ENCODE peak calls at places on chromosomes 7 and 10, in eight cellular contexts. One of them, this sample, is unnamed.

GRCh38 chr10:61136151-61136550 is 192.2 kb upstream of the RHOBTB1 start:
- DNase-seq in GM13976: no peak
- DNase-seq in Peyer's patch: no peak
- DNase-seq in heart right ventricle: no peak
- DNase-seq in Calu3: peak; percentile 12
- DNase-seq in foreskin keratinocyte: peak; percentile 11
- DNase-seq in WERI-Rb-1: no peak
- DNase-seq in B cell: no peak
- DNase-seq in this sample: no peak

GRCh38 chr7:156585025-156585648 is 55.4 kb upstream of the RNF32 start:
- DNase-seq in WERI-Rb-1: no peak
- DNase-seq in heart right ventricle: no peak
- DNase-seq in B cell: no peak
- DNase-seq in Peyer's patch: no peak
- DNase-seq in foreskin keratinocyte: no peak
- DNase-seq in Calu3: no peak
- DNase-seq in GM13976: no peak
- DNase-seq in this sample: no peak

GRCh38 chr10:50501478-50501877 is 122.3 kb downstream of the SGMS1 start:
- DNase-seq in B cell: no peak
- DNase-seq in Calu3: no peak
- DNase-seq in GM13976: no peak
- DNase-seq in foreskin keratinocyte: peak; percentile 53
- DNase-seq in Peyer's patch: no peak
- DNase-seq in heart right ventricle: no peak
- DNase-seq in WERI-Rb-1: no peak
- DNase-seq in this sample: no peak

GRCh38 chr7:90530263-90530662 is 60.8 kb downstream of the PTTG1IP2 start:
- DNase-seq in GM13976: no peak
- DNase-seq in Calu3: no peak
- DNase-seq in foreskin keratinocyte: peak; percentile 82
- DNase-seq in heart right ventricle: no peak
- DNase-seq in B cell: no peak
- DNase-seq in WERI-Rb-1: no peak
- DNase-seq in Peyer's patch: no peak
- DNase-seq in this sample: no peak

GRCh38 chr7:41107938-41108448 is 594.9 kb downstream of the INHBA start:
- DNase-seq in Calu3: no peak
- DNase-seq in WERI-Rb-1: no peak
- DNase-seq in foreskin keratinocyte: peak; percentile 99
- DNase-seq in heart right ventricle: no peak
- DNase-seq in GM13976: no peak
- DNase-seq in B cell: no peak
- DNase-seq in Peyer's patch: no peak
- DNase-seq in this sample: no peak

GRCh38 chr10:75407296-75407715 is 5.7 kb upstream of the ZNF503 start:
- DNase-seq in heart right ventricle: no peak
- DNase-seq in Peyer's patch: no peak
- DNase-seq in GM13976: no peak
- DNase-seq in foreskin keratinocyte: no peak
- DNase-seq in WERI-Rb-1: no peak
- DNase-seq in Calu3: no peak
- DNase-seq in B cell: no peak
- DNase-seq in this sample: no peak

GRCh38 chr10:129775681-129776080 is 188.4 kb downstream of the EBF3 start:
- DNase-seq in B cell: peak; percentile 37
- DNase-seq in foreskin keratinocyte: no peak
- DNase-seq in GM13976: no peak
- DNase-seq in Calu3: no peak
- DNase-seq in WERI-Rb-1: no peak
- DNase-seq in heart right ventricle: no peak
- DNase-seq in Peyer's patch: no peak
- DNase-seq in this sample: no peak

GRCh38 chr10:125661418-125661941 is 21.5 kb downstream of the TEX36 start:
- DNase-seq in Peyer's patch: no peak
- DNase-seq in GM13976: no peak
- DNase-seq in Calu3: no peak
- DNase-seq in heart right ventricle: no peak
- DNase-seq in foreskin keratinocyte: no peak
- DNase-seq in WERI-Rb-1: no peak
- DNase-seq in B cell: no peak
- DNase-seq in this sample: no peak

GRCh38 chr10:79262131-79262530 is 85.1 kb upstream of the PPIF start:
- DNase-seq in heart right ventricle: no peak
- DNase-seq in Peyer's patch: no peak
- DNase-seq in B cell: no peak
- DNase-seq in foreskin keratinocyte: peak; percentile 15
- DNase-seq in GM13976: no peak
- DNase-seq in Calu3: no peak
- DNase-seq in WERI-Rb-1: no peak
- DNase-seq in this sample: no peak

GRCh38 chr7:102439963-102440795 is 6.8 kb downstream of the ORAI2 start:
- DNase-seq in foreskin keratinocyte: peak; percentile 47
- DNase-seq in heart right ventricle: peak; percentile 76
- DNase-seq in Peyer's patch: peak; percentile 81
- DNase-seq in GM13976: no peak
- DNase-seq in Calu3: peak; percentile 71
- DNase-seq in B cell: no peak
- DNase-seq in WERI-Rb-1: no peak
- DNase-seq in this sample: no peak

GRCh38 chr10:128124813-128125403 is 1.3 kb downstream of the MKI67 start:
- DNase-seq in B cell: no peak
- DNase-seq in WERI-Rb-1: no peak
- DNase-seq in Peyer's patch: no peak
- DNase-seq in foreskin keratinocyte: no peak
- DNase-seq in heart right ventricle: no peak
- DNase-seq in Calu3: no peak
- DNase-seq in GM13976: peak; percentile 18
- DNase-seq in this sample: no peak

GRCh38 chr10:25175527-25176420 is 973 bp downstream of the GPR158 start:
- DNase-seq in Peyer's patch: no peak
- DNase-seq in Calu3: no peak
- DNase-seq in foreskin keratinocyte: no peak
- DNase-seq in B cell: no peak
- DNase-seq in heart right ventricle: peak; percentile 12
- DNase-seq in WERI-Rb-1: peak; percentile 7
- DNase-seq in GM13976: peak; percentile 15
- DNase-seq in this sample: peak; percentile 44

DNA sequence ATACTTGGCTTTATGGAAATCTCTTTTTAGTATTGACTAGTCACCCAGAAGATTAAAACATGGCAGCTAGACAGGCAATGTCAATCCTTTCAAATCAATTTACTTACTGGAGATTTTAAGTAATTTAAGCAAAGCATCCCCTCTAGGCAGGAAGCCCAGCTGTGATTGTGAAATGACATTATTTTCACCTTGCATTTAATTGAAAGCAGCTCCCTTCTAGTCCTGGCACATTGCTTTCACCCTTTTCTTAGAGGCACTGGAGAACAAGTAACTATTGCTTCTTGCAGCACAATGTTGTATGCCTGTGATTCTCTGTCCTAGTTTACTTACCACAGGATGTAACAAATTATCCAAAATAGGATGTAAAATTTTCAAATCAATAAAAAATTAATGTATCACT is 13.3 kb downstream of the ST7 start:
- DNase-seq in WERI-Rb-1: no peak
- DNase-seq in Peyer's patch: no peak
- DNase-seq in Calu3: no peak
- DNase-seq in GM13976: no peak
- DNase-seq in foreskin keratinocyte: no peak
- DNase-seq in B cell: no peak
- DNase-seq in heart right ventricle: no peak
- DNase-seq in this sample: no peak
- TF ChIP-seq CTCF in WERI-Rb-1: no peak
- TF ChIP-seq CTCF in Peyer's patch: no peak
- TF ChIP-seq CTCF in Calu3: no peak
- TF ChIP-seq CTCF in GM13976: no peak
- TF ChIP-seq CTCF in foreskin keratinocyte: no peak
- TF ChIP-seq CTCF in B cell: no peak
- TF ChIP-seq CTCF in heart right ventricle: no peak
- TF ChIP-seq CTCF in this sample: no peak

GRCh38 chr10:119415536-119416527 is 126.7 kb downstream of the RGS10 start:
- DNase-seq in Peyer's patch: no peak
- DNase-seq in B cell: no peak
- DNase-seq in WERI-Rb-1: no peak
- DNase-seq in foreskin keratinocyte: no peak
- DNase-seq in Calu3: no peak
- DNase-seq in heart right ventricle: no peak
- DNase-seq in GM13976: no peak
- DNase-seq in this sample: no peak

GRCh38 chr10:119416855-119417254 is 125.7 kb downstream of the RGS10 start:
- DNase-seq in B cell: peak; percentile 75
- DNase-seq in foreskin keratinocyte: peak; percentile 22
- DNase-seq in GM13976: peak; percentile 92
- DNase-seq in WERI-Rb-1: peak; percentile 72
- DNase-seq in Calu3: peak; percentile 58
- DNase-seq in Peyer's patch: peak; percentile 89
- DNase-seq in heart right ventricle: peak; percentile 70
- DNase-seq in this sample: peak; percentile 74

GRCh38 chr10:119419931-119420330 is 122.6 kb downstream of the RGS10 start:
- DNase-seq in Calu3: no peak
- DNase-seq in foreskin keratinocyte: no peak
- DNase-seq in B cell: no peak
- DNase-seq in heart right ventricle: no peak
- DNase-seq in GM13976: no peak
- DNase-seq in WERI-Rb-1: no peak
- DNase-seq in Peyer's patch: no peak
- DNase-seq in this sample: no peak

GRCh38 chr10:119417852-119418251 is 124.7 kb downstream of the RGS10 start:
- DNase-seq in B cell: no peak
- DNase-seq in Peyer's patch: no peak
- DNase-seq in Calu3: no peak
- DNase-seq in heart right ventricle: no peak
- DNase-seq in GM13976: no peak
- DNase-seq in WERI-Rb-1: no peak
- DNase-seq in foreskin keratinocyte: no peak
- DNase-seq in this sample: no peak

GRCh38 chr10:119418401-119418800 is 124.1 kb downstream of the RGS10 start:
- DNase-seq in Peyer's patch: no peak
- DNase-seq in GM13976: no peak
- DNase-seq in WERI-Rb-1: no peak
- DNase-seq in Calu3: no peak
- DNase-seq in foreskin keratinocyte: no peak
- DNase-seq in B cell: no peak
- DNase-seq in heart right ventricle: no peak
- DNase-seq in this sample: no peak
- TF ChIP-seq CTCF in Peyer's patch: no peak
- TF ChIP-seq CTCF in GM13976: no peak
- TF ChIP-seq CTCF in WERI-Rb-1: no peak
- TF ChIP-seq CTCF in Calu3: no peak
- TF ChIP-seq CTCF in foreskin keratinocyte: no peak
- TF ChIP-seq CTCF in B cell: no peak
- TF ChIP-seq CTCF in heart right ventricle: no peak
- TF ChIP-seq CTCF in this sample: no peak

GRCh38 chr7:39909526-39909925 is 40.5 kb upstream of the CDK13 start:
- DNase-seq in Calu3: no peak
- DNase-seq in foreskin keratinocyte: no peak
- DNase-seq in GM13976: no peak
- DNase-seq in WERI-Rb-1: no peak
- DNase-seq in Peyer's patch: no peak
- DNase-seq in B cell: no peak
- DNase-seq in heart right ventricle: no peak
- DNase-seq in this sample: no peak

GRCh38 chr7:39908141-39908540 is 41.9 kb upstream of the CDK13 start:
- DNase-seq in Calu3: no peak
- DNase-seq in foreskin keratinocyte: no peak
- DNase-seq in heart right ventricle: no peak
- DNase-seq in B cell: no peak
- DNase-seq in GM13976: no peak
- DNase-seq in WERI-Rb-1: no peak
- DNase-seq in Peyer's patch: no peak
- DNase-seq in this sample: no peak

GRCh38 chr7:39911167-39911566 is 38.9 kb upstream of the CDK13 start:
- DNase-seq in Peyer's patch: no peak
- DNase-seq in B cell: no peak
- DNase-seq in WERI-Rb-1: no peak
- DNase-seq in foreskin keratinocyte: no peak
- DNase-seq in GM13976: no peak
- DNase-seq in Calu3: no peak
- DNase-seq in heart right ventricle: no peak
- DNase-seq in this sample: no peak

GRCh38 chr7:39908973-39909372 is 41.1 kb upstream of the CDK13 start:
- DNase-seq in WERI-Rb-1: no peak
- DNase-seq in GM13976: no peak
- DNase-seq in Calu3: no peak
- DNase-seq in foreskin keratinocyte: no peak
- DNase-seq in Peyer's patch: no peak
- DNase-seq in heart right ventricle: no peak
- DNase-seq in B cell: no peak
- DNase-seq in this sample: no peak

DNA sequence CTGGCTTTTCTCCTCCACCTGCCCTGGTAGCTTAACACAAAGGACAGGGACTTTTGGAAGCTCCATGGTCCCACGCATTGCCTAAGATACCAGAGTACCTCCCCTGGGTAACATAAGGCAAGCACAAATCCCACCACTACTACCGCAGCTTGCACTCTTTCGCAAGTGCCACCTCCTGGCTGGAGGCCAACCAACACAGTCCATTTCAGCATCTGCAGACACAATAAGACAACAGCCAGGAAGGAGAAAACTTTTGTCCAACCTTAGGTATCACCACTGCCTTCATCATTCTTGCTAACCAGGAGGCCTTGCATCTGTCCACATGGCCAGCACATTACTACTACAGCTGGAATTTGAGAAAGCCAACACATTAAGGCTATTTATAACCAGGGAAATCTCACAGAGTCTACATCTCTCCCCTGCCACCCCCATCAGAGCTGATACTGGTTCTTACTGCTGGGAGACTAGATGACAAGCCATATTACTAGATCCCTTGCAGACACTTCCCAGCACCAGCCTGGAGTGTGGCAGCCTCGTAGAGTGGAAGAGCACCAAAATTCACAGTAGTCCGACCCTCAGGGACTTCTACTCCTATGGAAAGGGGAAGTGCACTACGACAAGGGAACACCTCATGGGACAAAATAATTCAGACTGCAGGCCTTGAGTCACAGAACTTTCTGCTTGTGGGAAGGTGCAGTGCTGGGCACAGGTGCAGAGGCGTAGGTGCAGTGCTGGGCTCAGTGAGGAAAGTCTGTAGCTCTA is 39.8 kb upstream of the CDK13 start:
- DNase-seq in foreskin keratinocyte: no peak
- DNase-seq in Peyer's patch: no peak
- DNase-seq in GM13976: no peak
- DNase-seq in Calu3: peak; percentile 47
- DNase-seq in WERI-Rb-1: no peak
- DNase-seq in heart right ventricle: no peak
- DNase-seq in B cell: no peak
- DNase-seq in this sample: no peak
- TF ChIP-seq CTCF in foreskin keratinocyte: no peak
- TF ChIP-seq CTCF in Peyer's patch: no peak
- TF ChIP-seq CTCF in GM13976: no peak
- TF ChIP-seq CTCF in Calu3: no peak
- TF ChIP-seq CTCF in WERI-Rb-1: no peak
- TF ChIP-seq CTCF in heart right ventricle: no peak
- TF ChIP-seq CTCF in B cell: no peak
- TF ChIP-seq CTCF in this sample: no peak

DNA sequence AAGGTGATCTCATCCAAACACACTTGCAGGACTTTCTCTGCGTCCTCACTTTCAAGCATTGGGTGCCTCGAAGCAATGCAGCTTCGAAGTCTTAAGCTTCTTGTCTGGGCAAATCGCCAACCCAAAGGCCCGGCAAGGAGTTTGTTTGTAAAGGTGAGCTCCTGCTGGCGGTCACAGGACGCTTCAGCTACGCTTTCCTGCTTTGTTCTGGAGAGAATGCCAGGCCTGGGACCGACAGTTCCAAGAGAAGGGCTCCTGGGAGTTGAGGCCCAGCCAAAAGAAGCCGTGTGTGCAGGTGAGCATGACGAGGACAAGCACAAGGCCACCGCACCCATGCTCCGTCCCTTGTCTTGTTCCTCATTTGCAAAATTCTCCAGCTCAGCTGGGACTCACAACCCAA is 106.6 kb upstream of the DOCK1 start:
- DNase-seq in WERI-Rb-1: no peak
- DNase-seq in foreskin keratinocyte: no peak
- DNase-seq in Peyer's patch: no peak
- DNase-seq in heart right ventricle: no peak
- DNase-seq in Calu3: no peak
- DNase-seq in GM13976: no peak
- DNase-seq in B cell: no peak
- DNase-seq in this sample: no peak
- TF ChIP-seq CTCF in WERI-Rb-1: no peak
- TF ChIP-seq CTCF in foreskin keratinocyte: no peak
- TF ChIP-seq CTCF in Peyer's patch: no peak
- TF ChIP-seq CTCF in heart right ventricle: no peak
- TF ChIP-seq CTCF in Calu3: no peak
- TF ChIP-seq CTCF in GM13976: no peak
- TF ChIP-seq CTCF in B cell: no peak
- TF ChIP-seq CTCF in this sample: no peak